ENCODE peak calls at places on chromosome 6, in nine cellular contexts. One of them, this sample, is unnamed.

GRCh38 chr6:44634321-44634720 is 246.8 kb downstream of the CDC5L start:
- DNase-seq in CD8-positive, alpha-beta T cell: no peak
- DNase-seq in SK-N-SH: no peak
- DNase-seq in A549: no peak
- DNase-seq in GM12878: no peak
- DNase-seq in mesendoderm: no peak
- DNase-seq in CD4-positive, CD25-positive, alpha-beta regulatory T cell: no peak
- DNase-seq in gastrocnemius medialis: no peak
- DNase-seq in cardiac muscle cell: no peak
- DNase-seq in this sample: no peak

GRCh38 chr6:44001318-44001868 is 125.9 kb downstream of the MRPL14 start:
- DNase-seq in SK-N-SH: peak; percentile 67
- DNase-seq in mesendoderm: peak; percentile 95
- DNase-seq in A549: peak; percentile 57
- DNase-seq in cardiac muscle cell: peak; percentile 44
- DNase-seq in GM12878: peak; percentile 72
- DNase-seq in CD8-positive, alpha-beta T cell: no peak
- DNase-seq in CD4-positive, CD25-positive, alpha-beta regulatory T cell: no peak
- DNase-seq in gastrocnemius medialis: no peak
- DNase-seq in this sample: peak; percentile 76

GRCh38 chr6:15555101-15556038 is 107.5 kb downstream of the DTNBP1 start:
- DNase-seq in A549: no peak
- DNase-seq in CD8-positive, alpha-beta T cell: no peak
- DNase-seq in mesendoderm: peak; percentile 92
- DNase-seq in gastrocnemius medialis: no peak
- DNase-seq in SK-N-SH: no peak
- DNase-seq in GM12878: no peak
- DNase-seq in CD4-positive, CD25-positive, alpha-beta regulatory T cell: no peak
- DNase-seq in cardiac muscle cell: no peak
- DNase-seq in this sample: no peak

GRCh38 chr6:85865665-85866372 is 223.1 kb upstream of the SYNCRIP start:
- DNase-seq in SK-N-SH: no peak
- DNase-seq in CD8-positive, alpha-beta T cell: no peak
- DNase-seq in GM12878: no peak
- DNase-seq in gastrocnemius medialis: no peak
- DNase-seq in CD4-positive, CD25-positive, alpha-beta regulatory T cell: no peak
- DNase-seq in mesendoderm: peak; percentile 18
- DNase-seq in cardiac muscle cell: peak; percentile 82
- DNase-seq in A549: peak; percentile 12
- DNase-seq in this sample: no peak

GRCh38 chr6:131372535-131372934 is 200.5 kb upstream of the ARG1 start:
- DNase-seq in mesendoderm: no peak
- DNase-seq in SK-N-SH: no peak
- DNase-seq in gastrocnemius medialis: no peak
- DNase-seq in cardiac muscle cell: no peak
- DNase-seq in GM12878: no peak
- DNase-seq in CD4-positive, CD25-positive, alpha-beta regulatory T cell: no peak
- DNase-seq in CD8-positive, alpha-beta T cell: no peak
- DNase-seq in A549: no peak
- DNase-seq in this sample: no peak

GRCh38 chr6:17877890-17878440 is 109.5 kb downstream of the KIF13A start:
- DNase-seq in mesendoderm: no peak
- DNase-seq in CD8-positive, alpha-beta T cell: no peak
- DNase-seq in CD4-positive, CD25-positive, alpha-beta regulatory T cell: no peak
- DNase-seq in cardiac muscle cell: no peak
- DNase-seq in A549: no peak
- DNase-seq in SK-N-SH: no peak
- DNase-seq in GM12878: no peak
- DNase-seq in gastrocnemius medialis: no peak
- DNase-seq in this sample: no peak

GRCh38 chr6:56526860-56527544 is 115.7 kb downstream of the DST start:
- DNase-seq in CD4-positive, CD25-positive, alpha-beta regulatory T cell: no peak
- DNase-seq in cardiac muscle cell: no peak
- DNase-seq in GM12878: no peak
- DNase-seq in CD8-positive, alpha-beta T cell: no peak
- DNase-seq in mesendoderm: no peak
- DNase-seq in gastrocnemius medialis: no peak
- DNase-seq in SK-N-SH: no peak
- DNase-seq in A549: no peak
- DNase-seq in this sample: no peak

GRCh38 chr6:80771941-80772340 is 665.5 kb downstream of the BCKDHB start:
- DNase-seq in CD8-positive, alpha-beta T cell: no peak
- DNase-seq in mesendoderm: peak; percentile 68
- DNase-seq in SK-N-SH: no peak
- DNase-seq in GM12878: no peak
- DNase-seq in CD4-positive, CD25-positive, alpha-beta regulatory T cell: no peak
- DNase-seq in gastrocnemius medialis: no peak
- DNase-seq in A549: no peak
- DNase-seq in cardiac muscle cell: peak; percentile 48
- DNase-seq in this sample: no peak

GRCh38 chr6:162698440-162698839 is 29.1 kb downstream of the PRKN start:
- DNase-seq in CD8-positive, alpha-beta T cell: no peak
- DNase-seq in cardiac muscle cell: no peak
- DNase-seq in gastrocnemius medialis: no peak
- DNase-seq in CD4-positive, CD25-positive, alpha-beta regulatory T cell: no peak
- DNase-seq in mesendoderm: no peak
- DNase-seq in SK-N-SH: no peak
- DNase-seq in GM12878: no peak
- DNase-seq in A549: no peak
- DNase-seq in this sample: no peak

GRCh38 chr6:52162940-52163908 is 23.0 kb upstream of the IL17A start:
- DNase-seq in gastrocnemius medialis: no peak
- DNase-seq in SK-N-SH: no peak
- DNase-seq in A549: peak; percentile 38
- DNase-seq in GM12878: no peak
- DNase-seq in CD8-positive, alpha-beta T cell: no peak
- DNase-seq in cardiac muscle cell: peak; percentile 8
- DNase-seq in CD4-positive, CD25-positive, alpha-beta regulatory T cell: no peak
- DNase-seq in mesendoderm: peak; percentile 57
- DNase-seq in this sample: no peak

GRCh38 chr6:29631860-29632731 is 887 bp downstream of the GABBR1 start:
- DNase-seq in SK-N-SH: peak; percentile 88
- DNase-seq in gastrocnemius medialis: peak; percentile 12
- DNase-seq in cardiac muscle cell: peak; percentile 82
- DNase-seq in CD4-positive, CD25-positive, alpha-beta regulatory T cell: peak; percentile 71
- DNase-seq in mesendoderm: peak; percentile 82
- DNase-seq in CD8-positive, alpha-beta T cell: peak; percentile 71
- DNase-seq in A549: peak; percentile 51
- DNase-seq in GM12878: no peak
- DNase-seq in this sample: peak; percentile 55

GRCh38 chr6:123658848-123659247 is 22.1 kb upstream of the TRDN start:
- DNase-seq in CD4-positive, CD25-positive, alpha-beta regulatory T cell: no peak
- DNase-seq in gastrocnemius medialis: no peak
- DNase-seq in SK-N-SH: no peak
- DNase-seq in A549: no peak
- DNase-seq in cardiac muscle cell: no peak
- DNase-seq in GM12878: no peak
- DNase-seq in mesendoderm: peak; percentile 56
- DNase-seq in CD8-positive, alpha-beta T cell: no peak
- DNase-seq in this sample: no peak

GRCh38 chr6:70124882-70125535 is 177.9 kb downstream of the COL9A1 start:
- DNase-seq in GM12878: no peak
- DNase-seq in cardiac muscle cell: peak; percentile 8
- DNase-seq in SK-N-SH: no peak
- DNase-seq in mesendoderm: no peak
- DNase-seq in gastrocnemius medialis: no peak
- DNase-seq in A549: no peak
- DNase-seq in CD8-positive, alpha-beta T cell: no peak
- DNase-seq in CD4-positive, CD25-positive, alpha-beta regulatory T cell: no peak
- DNase-seq in this sample: no peak

GRCh38 chr6:46184114-46184513 is 13.3 kb upstream of the ENPP5 start:
- DNase-seq in A549: no peak
- DNase-seq in cardiac muscle cell: peak; percentile 89
- DNase-seq in mesendoderm: peak; percentile 26
- DNase-seq in CD8-positive, alpha-beta T cell: no peak
- DNase-seq in GM12878: no peak
- DNase-seq in SK-N-SH: no peak
- DNase-seq in gastrocnemius medialis: no peak
- DNase-seq in CD4-positive, CD25-positive, alpha-beta regulatory T cell: no peak
- DNase-seq in this sample: no peak

GRCh38 chr6:117409420-117409819 is 16.3 kb downstream of the ROS1 start:
- DNase-seq in GM12878: no peak
- DNase-seq in mesendoderm: no peak
- DNase-seq in A549: no peak
- DNase-seq in SK-N-SH: no peak
- DNase-seq in CD8-positive, alpha-beta T cell: no peak
- DNase-seq in CD4-positive, CD25-positive, alpha-beta regulatory T cell: no peak
- DNase-seq in cardiac muscle cell: no peak
- DNase-seq in gastrocnemius medialis: no peak
- DNase-seq in this sample: no peak

GRCh38 chr6:90198758-90199425 is 97.8 kb downstream of the BACH2 start:
- DNase-seq in cardiac muscle cell: no peak
- DNase-seq in GM12878: no peak
- DNase-seq in gastrocnemius medialis: no peak
- DNase-seq in CD8-positive, alpha-beta T cell: no peak
- DNase-seq in A549: no peak
- DNase-seq in CD4-positive, CD25-positive, alpha-beta regulatory T cell: no peak
- DNase-seq in SK-N-SH: no peak
- DNase-seq in mesendoderm: no peak
- DNase-seq in this sample: no peak

GRCh38 chr6:16466778-16467177 is 228.4 kb downstream of the GMPR start:
- DNase-seq in CD4-positive, CD25-positive, alpha-beta regulatory T cell: no peak
- DNase-seq in gastrocnemius medialis: no peak
- DNase-seq in mesendoderm: no peak
- DNase-seq in CD8-positive, alpha-beta T cell: no peak
- DNase-seq in SK-N-SH: no peak
- DNase-seq in cardiac muscle cell: no peak
- DNase-seq in A549: no peak
- DNase-seq in GM12878: no peak
- DNase-seq in this sample: no peak

GRCh38 chr6:149364558-149364957 is 35.5 kb upstream of the SUMO4 start:
- DNase-seq in gastrocnemius medialis: no peak
- DNase-seq in CD4-positive, CD25-positive, alpha-beta regulatory T cell: no peak
- DNase-seq in mesendoderm: no peak
- DNase-seq in GM12878: no peak
- DNase-seq in A549: no peak
- DNase-seq in cardiac muscle cell: peak; percentile 30
- DNase-seq in SK-N-SH: no peak
- DNase-seq in CD8-positive, alpha-beta T cell: no peak
- DNase-seq in this sample: no peak

GRCh38 chr6:170575250-170575649 is 9.2 kb downstream of the PDCD2 start:
- DNase-seq in SK-N-SH: no peak
- DNase-seq in CD8-positive, alpha-beta T cell: no peak
- DNase-seq in gastrocnemius medialis: no peak
- DNase-seq in A549: peak; percentile 24
- DNase-seq in cardiac muscle cell: peak; percentile 20
- DNase-seq in mesendoderm: peak; percentile 31
- DNase-seq in GM12878: no peak
- DNase-seq in CD4-positive, CD25-positive, alpha-beta regulatory T cell: no peak
- DNase-seq in this sample: no peak

GRCh38 chr6:150715132-150715531 is 115.4 kb downstream of the PLEKHG1 start:
- DNase-seq in CD8-positive, alpha-beta T cell: no peak
- DNase-seq in GM12878: no peak
- DNase-seq in mesendoderm: no peak
- DNase-seq in SK-N-SH: no peak
- DNase-seq in gastrocnemius medialis: no peak
- DNase-seq in A549: no peak
- DNase-seq in cardiac muscle cell: no peak
- DNase-seq in CD4-positive, CD25-positive, alpha-beta regulatory T cell: no peak
- DNase-seq in this sample: no peak
- H3K4me1 ChIP-seq in CD8-positive, alpha-beta T cell: no peaks in the 10 kb centered on the region
- H3K4me1 ChIP-seq in GM12878: peaks cover 2% of the 10 kb centered on the region
- H3K4me1 ChIP-seq in mesendoderm: no peaks in the 10 kb centered on the region
- H3K4me1 ChIP-seq in SK-N-SH: no peaks in the 10 kb centered on the region
- H3K4me1 ChIP-seq in gastrocnemius medialis: peaks cover 2% of the 10 kb centered on the region
- H3K4me1 ChIP-seq in A549: no peaks in the 10 kb centered on the region
- H3K4me1 ChIP-seq in cardiac muscle cell: peaks cover 6% of the 10 kb centered on the region
- H3K4me1 ChIP-seq in CD4-positive, CD25-positive, alpha-beta regulatory T cell: no peaks in the 10 kb centered on the region
- H3K4me1 ChIP-seq in this sample: peaks cover 13% of the 10 kb centered on the region

GRCh38 chr6:111825439-111825838 is 47.8 kb downstream of the FYN start:
- DNase-seq in A549: no peak
- DNase-seq in CD8-positive, alpha-beta T cell: no peak
- DNase-seq in mesendoderm: no peak
- DNase-seq in CD4-positive, CD25-positive, alpha-beta regulatory T cell: no peak
- DNase-seq in SK-N-SH: no peak
- DNase-seq in gastrocnemius medialis: no peak
- DNase-seq in GM12878: no peak
- DNase-seq in cardiac muscle cell: no peak
- DNase-seq in this sample: no peak

GRCh38 chr6:111824608-111825337 is 48.5 kb downstream of the FYN start:
- DNase-seq in A549: no peak
- DNase-seq in GM12878: no peak
- DNase-seq in CD4-positive, CD25-positive, alpha-beta regulatory T cell: no peak
- DNase-seq in gastrocnemius medialis: no peak
- DNase-seq in SK-N-SH: no peak
- DNase-seq in mesendoderm: no peak
- DNase-seq in CD8-positive, alpha-beta T cell: no peak
- DNase-seq in cardiac muscle cell: no peak
- DNase-seq in this sample: no peak

GRCh38 chr6:111823012-111823411 is 50.2 kb downstream of the FYN start:
- DNase-seq in GM12878: no peak
- DNase-seq in CD4-positive, CD25-positive, alpha-beta regulatory T cell: no peak
- DNase-seq in cardiac muscle cell: no peak
- DNase-seq in mesendoderm: no peak
- DNase-seq in SK-N-SH: no peak
- DNase-seq in A549: no peak
- DNase-seq in gastrocnemius medialis: no peak
- DNase-seq in CD8-positive, alpha-beta T cell: no peak
- DNase-seq in this sample: no peak

GRCh38 chr6:111819458-111819857 is 53.8 kb downstream of the FYN start:
- DNase-seq in CD4-positive, CD25-positive, alpha-beta regulatory T cell: no peak
- DNase-seq in mesendoderm: no peak
- DNase-seq in cardiac muscle cell: no peak
- DNase-seq in CD8-positive, alpha-beta T cell: no peak
- DNase-seq in A549: no peak
- DNase-seq in gastrocnemius medialis: no peak
- DNase-seq in GM12878: no peak
- DNase-seq in SK-N-SH: no peak
- DNase-seq in this sample: no peak

GRCh38 chr6:111823831-111824607 is 49.2 kb downstream of the FYN start:
- DNase-seq in cardiac muscle cell: peak; percentile 82
- DNase-seq in CD8-positive, alpha-beta T cell: no peak
- DNase-seq in CD4-positive, CD25-positive, alpha-beta regulatory T cell: no peak
- DNase-seq in mesendoderm: peak; percentile 49
- DNase-seq in SK-N-SH: no peak
- DNase-seq in A549: no peak
- DNase-seq in gastrocnemius medialis: no peak
- DNase-seq in GM12878: no peak
- DNase-seq in this sample: no peak
- H3K4me1 ChIP-seq in cardiac muscle cell: no peaks in the 10 kb centered on the region
- H3K4me1 ChIP-seq in CD8-positive, alpha-beta T cell: peaks cover 48% of the 10 kb centered on the region
- H3K4me1 ChIP-seq in CD4-positive, CD25-positive, alpha-beta regulatory T cell: peaks cover 55% of the 10 kb centered on the region
- H3K4me1 ChIP-seq in mesendoderm: peaks cover 2% of the 10 kb centered on the region
- H3K4me1 ChIP-seq in SK-N-SH: peaks cover under 1% of the 10 kb centered on the region
- H3K4me1 ChIP-seq in A549: no peaks in the 10 kb centered on the region
- H3K4me1 ChIP-seq in gastrocnemius medialis: no peaks in the 10 kb centered on the region
- H3K4me1 ChIP-seq in GM12878: peaks cover 32% of the 10 kb centered on the region
- H3K4me1 ChIP-seq in this sample: peaks cover 13% of the 10 kb centered on the region

GRCh38 chr6:142868917-142869316 is 76.1 kb downstream of the HIVEP2 start:
- DNase-seq in GM12878: no peak
- DNase-seq in A549: no peak
- DNase-seq in mesendoderm: peak; percentile 63
- DNase-seq in cardiac muscle cell: peak; percentile 66
- DNase-seq in gastrocnemius medialis: no peak
- DNase-seq in CD8-positive, alpha-beta T cell: no peak
- DNase-seq in CD4-positive, CD25-positive, alpha-beta regulatory T cell: no peak
- DNase-seq in SK-N-SH: no peak
- DNase-seq in this sample: no peak
- H3K4me1 ChIP-seq in GM12878: peaks cover 30% of the 10 kb centered on the region
- H3K4me1 ChIP-seq in A549: peaks cover 26% of the 10 kb centered on the region
- H3K4me1 ChIP-seq in mesendoderm: peaks cover 3% of the 10 kb centered on the region
- H3K4me1 ChIP-seq in cardiac muscle cell: peaks cover 62% of the 10 kb centered on the region
- H3K4me1 ChIP-seq in gastrocnemius medialis: peaks cover 85% of the 10 kb centered on the region
- H3K4me1 ChIP-seq in CD8-positive, alpha-beta T cell: peaks cover 68% of the 10 kb centered on the region
- H3K4me1 ChIP-seq in CD4-positive, CD25-positive, alpha-beta regulatory T cell: peaks cover 84% of the 10 kb centered on the region
- H3K4me1 ChIP-seq in SK-N-SH: peaks cover 10% of the 10 kb centered on the region
- H3K4me1 ChIP-seq in this sample: peaks cover 31% of the 10 kb centered on the region

GRCh38 chr6:11393713-11394627 is 143.6 kb upstream of the TMEM170B start:
- DNase-seq in GM12878: no peak
- DNase-seq in A549: no peak
- DNase-seq in cardiac muscle cell: peak; percentile 40
- DNase-seq in SK-N-SH: no peak
- DNase-seq in mesendoderm: no peak
- DNase-seq in CD4-positive, CD25-positive, alpha-beta regulatory T cell: no peak
- DNase-seq in gastrocnemius medialis: no peak
- DNase-seq in CD8-positive, alpha-beta T cell: no peak
- DNase-seq in this sample: no peak
- H3K4me1 ChIP-seq in GM12878: peaks cover 3% of the 10 kb centered on the region
- H3K4me1 ChIP-seq in A549: peaks cover 35% of the 10 kb centered on the region
- H3K4me1 ChIP-seq in cardiac muscle cell: peaks cover 8% of the 10 kb centered on the region
- H3K4me1 ChIP-seq in SK-N-SH: peaks cover 33% of the 10 kb centered on the region
- H3K4me1 ChIP-seq in mesendoderm: peaks cover 2% of the 10 kb centered on the region
- H3K4me1 ChIP-seq in CD4-positive, CD25-positive, alpha-beta regulatory T cell: no peaks in the 10 kb centered on the region
- H3K4me1 ChIP-seq in gastrocnemius medialis: no peaks in the 10 kb centered on the region
- H3K4me1 ChIP-seq in CD8-positive, alpha-beta T cell: no peaks in the 10 kb centered on the region
- H3K4me1 ChIP-seq in this sample: peaks cover 42% of the 10 kb centered on the region